ENCODE peak calls at places on chromosomes 13 and 19, in ten cellular contexts. One of them, this sample, is unnamed.

GRCh38 chr13:96053003-96053703 is at the start of gene UGGT2:
- DNase-seq in osteocyte: peak; percentile 98
- DNase-seq in Karpas-422: peak; percentile 96
- DNase-seq in naive thymus-derived CD4-positive, alpha-beta T cell: no peak
- DNase-seq in NCI-H2171: peak; percentile 72
- DNase-seq in GF-D8: no peak
- DNase-seq in HFFc6: peak; percentile 93
- DNase-seq in kidney: peak; percentile 98
- DNase-seq in T-helper 1 cell: no peak
- DNase-seq in stimulated activated CD4-positive, alpha-beta T cell treated with anti-CD3 and anti-CD28 coated beads, Interleukin-4, amount 100 ng/mL, for 4 hours: no peak
- DNase-seq in this sample: peak; percentile 96

GRCh38 chr19:3440082-3440481 is 40.2 kb downstream of the SMIM24 start:
- DNase-seq in osteocyte: no peak
- DNase-seq in Karpas-422: peak; percentile 89
- DNase-seq in naive thymus-derived CD4-positive, alpha-beta T cell: peak; percentile 29
- DNase-seq in NCI-H2171: no peak
- DNase-seq in GF-D8: no peak
- DNase-seq in HFFc6: no peak
- DNase-seq in kidney: no peak
- DNase-seq in T-helper 1 cell: peak; percentile 37
- DNase-seq in stimulated activated CD4-positive, alpha-beta T cell treated with anti-CD3 and anti-CD28 coated beads, Interleukin-4, amount 100 ng/mL, for 4 hours: peak; percentile 32
- DNase-seq in this sample: peak; percentile 30

GRCh38 chr13:48831248-48831647 is 144.5 kb upstream of the FNDC3A start:
- DNase-seq in osteocyte: no peak
- DNase-seq in Karpas-422: no peak
- DNase-seq in naive thymus-derived CD4-positive, alpha-beta T cell: no peak
- DNase-seq in NCI-H2171: no peak
- DNase-seq in GF-D8: no peak
- DNase-seq in HFFc6: no peak
- DNase-seq in kidney: no peak
- DNase-seq in T-helper 1 cell: no peak
- DNase-seq in stimulated activated CD4-positive, alpha-beta T cell treated with anti-CD3 and anti-CD28 coated beads, Interleukin-4, amount 100 ng/mL, for 4 hours: no peak
- DNase-seq in this sample: no peak

GRCh38 chr13:112684041-112684440 is 5.8 kb upstream of the ATP11A start:
- DNase-seq in osteocyte: no peak
- DNase-seq in Karpas-422: no peak
- DNase-seq in naive thymus-derived CD4-positive, alpha-beta T cell: no peak
- DNase-seq in NCI-H2171: no peak
- DNase-seq in GF-D8: no peak
- DNase-seq in HFFc6: no peak
- DNase-seq in kidney: no peak
- DNase-seq in T-helper 1 cell: no peak
- DNase-seq in stimulated activated CD4-positive, alpha-beta T cell treated with anti-CD3 and anti-CD28 coated beads, Interleukin-4, amount 100 ng/mL, for 4 hours: no peak
- DNase-seq in this sample: no peak

GRCh38 chr19:42512743-42513304 is 15.5 kb downstream of the CEACAM1 start:
- DNase-seq in osteocyte: peak; percentile 51
- DNase-seq in Karpas-422: no peak
- DNase-seq in naive thymus-derived CD4-positive, alpha-beta T cell: no peak
- DNase-seq in NCI-H2171: no peak
- DNase-seq in GF-D8: no peak
- DNase-seq in HFFc6: no peak
- DNase-seq in kidney: no peak
- DNase-seq in T-helper 1 cell: no peak
- DNase-seq in stimulated activated CD4-positive, alpha-beta T cell treated with anti-CD3 and anti-CD28 coated beads, Interleukin-4, amount 100 ng/mL, for 4 hours: no peak
- DNase-seq in this sample: no peak

GRCh38 chr19:38735257-38735686 is 9.0 kb downstream of the CAPN12 start:
- DNase-seq in osteocyte: no peak
- DNase-seq in Karpas-422: no peak
- DNase-seq in naive thymus-derived CD4-positive, alpha-beta T cell: peak; percentile 48
- DNase-seq in NCI-H2171: peak; percentile 60
- DNase-seq in GF-D8: no peak
- DNase-seq in HFFc6: no peak
- DNase-seq in kidney: peak; percentile 83
- DNase-seq in T-helper 1 cell: peak; percentile 52
- DNase-seq in stimulated activated CD4-positive, alpha-beta T cell treated with anti-CD3 and anti-CD28 coated beads, Interleukin-4, amount 100 ng/mL, for 4 hours: no peak
- DNase-seq in this sample: no peak

GRCh38 chr13:103884139-103884723 is 818.0 kb upstream of the SLC10A2 start:
- DNase-seq in osteocyte: no peak
- DNase-seq in Karpas-422: no peak
- DNase-seq in naive thymus-derived CD4-positive, alpha-beta T cell: no peak
- DNase-seq in NCI-H2171: no peak
- DNase-seq in GF-D8: no peak
- DNase-seq in HFFc6: no peak
- DNase-seq in kidney: no peak
- DNase-seq in T-helper 1 cell: no peak
- DNase-seq in stimulated activated CD4-positive, alpha-beta T cell treated with anti-CD3 and anti-CD28 coated beads, Interleukin-4, amount 100 ng/mL, for 4 hours: no peak
- DNase-seq in this sample: no peak

GRCh38 chr19:6687117-6687516 is 17.2 kb upstream of the TNFSF14 start:
- DNase-seq in osteocyte: no peak
- DNase-seq in Karpas-422: no peak
- DNase-seq in naive thymus-derived CD4-positive, alpha-beta T cell: no peak
- DNase-seq in NCI-H2171: no peak
- DNase-seq in GF-D8: no peak
- DNase-seq in HFFc6: no peak
- DNase-seq in kidney: no peak
- DNase-seq in T-helper 1 cell: no peak
- DNase-seq in stimulated activated CD4-positive, alpha-beta T cell treated with anti-CD3 and anti-CD28 coated beads, Interleukin-4, amount 100 ng/mL, for 4 hours: no peak
- DNase-seq in this sample: no peak

GRCh38 chr13:105510363-105510762 is 1025.1 kb downstream of the EFNB2 start:
- DNase-seq in osteocyte: no peak
- DNase-seq in Karpas-422: no peak
- DNase-seq in naive thymus-derived CD4-positive, alpha-beta T cell: no peak
- DNase-seq in NCI-H2171: no peak
- DNase-seq in GF-D8: no peak
- DNase-seq in HFFc6: no peak
- DNase-seq in kidney: no peak
- DNase-seq in T-helper 1 cell: no peak
- DNase-seq in stimulated activated CD4-positive, alpha-beta T cell treated with anti-CD3 and anti-CD28 coated beads, Interleukin-4, amount 100 ng/mL, for 4 hours: no peak
- DNase-seq in this sample: no peak

GRCh38 chr13:30143671-30144400 is 163.5 kb downstream of the KATNAL1 start:
- DNase-seq in osteocyte: no peak
- DNase-seq in Karpas-422: peak; percentile 66
- DNase-seq in naive thymus-derived CD4-positive, alpha-beta T cell: no peak
- DNase-seq in NCI-H2171: no peak
- DNase-seq in GF-D8: no peak
- DNase-seq in HFFc6: peak; percentile 64
- DNase-seq in kidney: no peak
- DNase-seq in T-helper 1 cell: no peak
- DNase-seq in stimulated activated CD4-positive, alpha-beta T cell treated with anti-CD3 and anti-CD28 coated beads, Interleukin-4, amount 100 ng/mL, for 4 hours: no peak
- DNase-seq in this sample: peak; percentile 59

GRCh38 chr13:113912596-113912995 is 48.7 kb upstream of the GAS6 start:
- DNase-seq in osteocyte: no peak
- DNase-seq in Karpas-422: no peak
- DNase-seq in naive thymus-derived CD4-positive, alpha-beta T cell: no peak
- DNase-seq in NCI-H2171: no peak
- DNase-seq in GF-D8: no peak
- DNase-seq in HFFc6: no peak
- DNase-seq in kidney: no peak
- DNase-seq in T-helper 1 cell: no peak
- DNase-seq in stimulated activated CD4-positive, alpha-beta T cell treated with anti-CD3 and anti-CD28 coated beads, Interleukin-4, amount 100 ng/mL, for 4 hours: no peak
- DNase-seq in this sample: no peak

GRCh38 chr13:109243311-109243951 is 543.0 kb downstream of the IRS2 start:
- DNase-seq in osteocyte: no peak
- DNase-seq in Karpas-422: no peak
- DNase-seq in naive thymus-derived CD4-positive, alpha-beta T cell: no peak
- DNase-seq in NCI-H2171: no peak
- DNase-seq in GF-D8: no peak
- DNase-seq in HFFc6: peak; percentile 92
- DNase-seq in kidney: no peak
- DNase-seq in T-helper 1 cell: no peak
- DNase-seq in stimulated activated CD4-positive, alpha-beta T cell treated with anti-CD3 and anti-CD28 coated beads, Interleukin-4, amount 100 ng/mL, for 4 hours: no peak
- DNase-seq in this sample: peak; percentile 94

GRCh38 chr13:112821340-112822055 is 131.7 kb downstream of the ATP11A start:
- DNase-seq in osteocyte: peak; percentile 44
- DNase-seq in Karpas-422: no peak
- DNase-seq in naive thymus-derived CD4-positive, alpha-beta T cell: no peak
- DNase-seq in NCI-H2171: no peak
- DNase-seq in GF-D8: no peak
- DNase-seq in HFFc6: peak; percentile 32
- DNase-seq in kidney: no peak
- DNase-seq in T-helper 1 cell: no peak
- DNase-seq in stimulated activated CD4-positive, alpha-beta T cell treated with anti-CD3 and anti-CD28 coated beads, Interleukin-4, amount 100 ng/mL, for 4 hours: no peak
- DNase-seq in this sample: no peak

GRCh38 chr13:61413572-61413971 is 2.1 kb downstream of the PCDH20 start:
- DNase-seq in osteocyte: no peak
- DNase-seq in Karpas-422: no peak
- DNase-seq in naive thymus-derived CD4-positive, alpha-beta T cell: no peak
- DNase-seq in NCI-H2171: no peak
- DNase-seq in GF-D8: no peak
- DNase-seq in HFFc6: no peak
- DNase-seq in kidney: peak; percentile 50
- DNase-seq in T-helper 1 cell: peak; percentile 1
- DNase-seq in stimulated activated CD4-positive, alpha-beta T cell treated with anti-CD3 and anti-CD28 coated beads, Interleukin-4, amount 100 ng/mL, for 4 hours: no peak
- DNase-seq in this sample: no peak

GRCh38 chr19:2478756-2479555 is 3.0 kb downstream of the GADD45B start:
- DNase-seq in osteocyte: peak; percentile 91
- DNase-seq in Karpas-422: peak; percentile 62
- DNase-seq in naive thymus-derived CD4-positive, alpha-beta T cell: peak; percentile 83
- DNase-seq in NCI-H2171: no peak
- DNase-seq in GF-D8: peak; percentile 55
- DNase-seq in HFFc6: peak; percentile 68
- DNase-seq in kidney: peak; percentile 95
- DNase-seq in T-helper 1 cell: peak; percentile 65
- DNase-seq in stimulated activated CD4-positive, alpha-beta T cell treated with anti-CD3 and anti-CD28 coated beads, Interleukin-4, amount 100 ng/mL, for 4 hours: peak; percentile 79
- DNase-seq in this sample: peak; percentile 82

GRCh38 chr19:31314849-31315620 is 34.2 kb downstream of the TSHZ3 start:
- DNase-seq in osteocyte: no peak
- DNase-seq in Karpas-422: no peak
- DNase-seq in naive thymus-derived CD4-positive, alpha-beta T cell: no peak
- DNase-seq in NCI-H2171: no peak
- DNase-seq in GF-D8: no peak
- DNase-seq in HFFc6: no peak
- DNase-seq in kidney: no peak
- DNase-seq in T-helper 1 cell: no peak
- DNase-seq in stimulated activated CD4-positive, alpha-beta T cell treated with anti-CD3 and anti-CD28 coated beads, Interleukin-4, amount 100 ng/mL, for 4 hours: no peak
- DNase-seq in this sample: no peak

GRCh38 chr19:39951686-39952085 is 17.3 kb upstream of the FCGBP start:
- DNase-seq in osteocyte: peak; percentile 11
- DNase-seq in Karpas-422: no peak
- DNase-seq in naive thymus-derived CD4-positive, alpha-beta T cell: no peak
- DNase-seq in NCI-H2171: no peak
- DNase-seq in GF-D8: no peak
- DNase-seq in HFFc6: peak; percentile 28
- DNase-seq in kidney: no peak
- DNase-seq in T-helper 1 cell: no peak
- DNase-seq in stimulated activated CD4-positive, alpha-beta T cell treated with anti-CD3 and anti-CD28 coated beads, Interleukin-4, amount 100 ng/mL, for 4 hours: no peak
- DNase-seq in this sample: peak; percentile 74

GRCh38 chr13:99501952-99502310 is 659 bp downstream of the TM9SF2 start:
- DNase-seq in osteocyte: no peak
- DNase-seq in Karpas-422: peak; percentile 70
- DNase-seq in naive thymus-derived CD4-positive, alpha-beta T cell: peak; percentile 37
- DNase-seq in NCI-H2171: no peak
- DNase-seq in GF-D8: peak; percentile 62
- DNase-seq in HFFc6: no peak
- DNase-seq in kidney: no peak
- DNase-seq in T-helper 1 cell: no peak
- DNase-seq in stimulated activated CD4-positive, alpha-beta T cell treated with anti-CD3 and anti-CD28 coated beads, Interleukin-4, amount 100 ng/mL, for 4 hours: peak; percentile 30
- DNase-seq in this sample: peak; percentile 23

GRCh38 chr13:70856706-70857105 is 748.5 kb upstream of the KLHL1 start:
- DNase-seq in osteocyte: no peak
- DNase-seq in Karpas-422: no peak
- DNase-seq in naive thymus-derived CD4-positive, alpha-beta T cell: no peak
- DNase-seq in NCI-H2171: no peak
- DNase-seq in GF-D8: no peak
- DNase-seq in HFFc6: no peak
- DNase-seq in kidney: no peak
- DNase-seq in T-helper 1 cell: no peak
- DNase-seq in stimulated activated CD4-positive, alpha-beta T cell treated with anti-CD3 and anti-CD28 coated beads, Interleukin-4, amount 100 ng/mL, for 4 hours: no peak
- DNase-seq in this sample: no peak

GRCh38 chr13:111474136-111475002 is 153.9 kb downstream of the TEX29 start:
- DNase-seq in osteocyte: peak; percentile 83
- DNase-seq in Karpas-422: peak; percentile 77
- DNase-seq in naive thymus-derived CD4-positive, alpha-beta T cell: no peak
- DNase-seq in NCI-H2171: peak; percentile 16
- DNase-seq in GF-D8: no peak
- DNase-seq in HFFc6: peak; percentile 53
- DNase-seq in kidney: no peak
- DNase-seq in T-helper 1 cell: no peak
- DNase-seq in stimulated activated CD4-positive, alpha-beta T cell treated with anti-CD3 and anti-CD28 coated beads, Interleukin-4, amount 100 ng/mL, for 4 hours: no peak
- DNase-seq in this sample: peak; percentile 55

GRCh38 chr19:36115453-36116343 is at the start of gene TBCB:
- DNase-seq in osteocyte: no peak
- DNase-seq in Karpas-422: peak; percentile 81
- DNase-seq in naive thymus-derived CD4-positive, alpha-beta T cell: peak; percentile 88
- DNase-seq in NCI-H2171: peak; percentile 76
- DNase-seq in GF-D8: peak; percentile 22
- DNase-seq in HFFc6: no peak
- DNase-seq in kidney: peak; percentile 95
- DNase-seq in T-helper 1 cell: peak; percentile 84
- DNase-seq in stimulated activated CD4-positive, alpha-beta T cell treated with anti-CD3 and anti-CD28 coated beads, Interleukin-4, amount 100 ng/mL, for 4 hours: peak; percentile 84
- DNase-seq in this sample: peak; percentile 25

GRCh38 chr13:43132228-43132627 is 108.8 kb downstream of the DNAJC15 start:
- DNase-seq in osteocyte: no peak
- DNase-seq in Karpas-422: peak; percentile 86
- DNase-seq in naive thymus-derived CD4-positive, alpha-beta T cell: no peak
- DNase-seq in NCI-H2171: no peak
- DNase-seq in GF-D8: no peak
- DNase-seq in HFFc6: no peak
- DNase-seq in kidney: no peak
- DNase-seq in T-helper 1 cell: no peak
- DNase-seq in stimulated activated CD4-positive, alpha-beta T cell treated with anti-CD3 and anti-CD28 coated beads, Interleukin-4, amount 100 ng/mL, for 4 hours: no peak
- DNase-seq in this sample: peak; percentile 50

GRCh38 chr19:15159251-15159650 is 41.5 kb downstream of the NOTCH3 start:
- DNase-seq in osteocyte: no peak
- DNase-seq in Karpas-422: peak; percentile 82
- DNase-seq in naive thymus-derived CD4-positive, alpha-beta T cell: no peak
- DNase-seq in NCI-H2171: no peak
- DNase-seq in GF-D8: no peak
- DNase-seq in HFFc6: no peak
- DNase-seq in kidney: no peak
- DNase-seq in T-helper 1 cell: no peak
- DNase-seq in stimulated activated CD4-positive, alpha-beta T cell treated with anti-CD3 and anti-CD28 coated beads, Interleukin-4, amount 100 ng/mL, for 4 hours: no peak
- DNase-seq in this sample: peak; percentile 39

GRCh38 chr19:8340341-8341096 is 2.5 kb downstream of the KANK3 start:
- DNase-seq in osteocyte: no peak
- DNase-seq in Karpas-422: no peak
- DNase-seq in naive thymus-derived CD4-positive, alpha-beta T cell: no peak
- DNase-seq in NCI-H2171: no peak
- DNase-seq in GF-D8: no peak
- DNase-seq in HFFc6: no peak
- DNase-seq in kidney: peak; percentile 88
- DNase-seq in T-helper 1 cell: no peak
- DNase-seq in stimulated activated CD4-positive, alpha-beta T cell treated with anti-CD3 and anti-CD28 coated beads, Interleukin-4, amount 100 ng/mL, for 4 hours: no peak
- DNase-seq in this sample: peak; percentile 55

GRCh38 chr19:29795882-29796523 is 15.8 kb upstream of the CCNE1 start:
- DNase-seq in osteocyte: no peak
- DNase-seq in Karpas-422: no peak
- DNase-seq in naive thymus-derived CD4-positive, alpha-beta T cell: no peak
- DNase-seq in NCI-H2171: no peak
- DNase-seq in GF-D8: no peak
- DNase-seq in HFFc6: no peak
- DNase-seq in kidney: peak; percentile 44
- DNase-seq in T-helper 1 cell: no peak
- DNase-seq in stimulated activated CD4-positive, alpha-beta T cell treated with anti-CD3 and anti-CD28 coated beads, Interleukin-4, amount 100 ng/mL, for 4 hours: no peak
- DNase-seq in this sample: no peak

GRCh38 chr13:26934096-26934495 is 173.5 kb upstream of the GPR12 start:
- DNase-seq in osteocyte: no peak
- DNase-seq in Karpas-422: no peak
- DNase-seq in naive thymus-derived CD4-positive, alpha-beta T cell: no peak
- DNase-seq in NCI-H2171: no peak
- DNase-seq in GF-D8: no peak
- DNase-seq in HFFc6: no peak
- DNase-seq in kidney: no peak
- DNase-seq in T-helper 1 cell: no peak
- DNase-seq in stimulated activated CD4-positive, alpha-beta T cell treated with anti-CD3 and anti-CD28 coated beads, Interleukin-4, amount 100 ng/mL, for 4 hours: no peak
- DNase-seq in this sample: no peak

GRCh38 chr13:20400774-20401173 is 124.9 kb downstream of the CRYL1 start:
- DNase-seq in osteocyte: peak; percentile 23
- DNase-seq in Karpas-422: no peak
- DNase-seq in naive thymus-derived CD4-positive, alpha-beta T cell: no peak
- DNase-seq in NCI-H2171: no peak
- DNase-seq in GF-D8: peak; percentile 64
- DNase-seq in HFFc6: peak; percentile 56
- DNase-seq in kidney: no peak
- DNase-seq in T-helper 1 cell: no peak
- DNase-seq in stimulated activated CD4-positive, alpha-beta T cell treated with anti-CD3 and anti-CD28 coated beads, Interleukin-4, amount 100 ng/mL, for 4 hours: no peak
- DNase-seq in this sample: peak; percentile 22

GRCh38 chr13:45242070-45242469 is 41.2 kb upstream of the KCTD4 start:
- DNase-seq in osteocyte: no peak
- DNase-seq in Karpas-422: no peak
- DNase-seq in naive thymus-derived CD4-positive, alpha-beta T cell: no peak
- DNase-seq in NCI-H2171: no peak
- DNase-seq in GF-D8: peak; percentile 74
- DNase-seq in HFFc6: no peak
- DNase-seq in kidney: no peak
- DNase-seq in T-helper 1 cell: no peak
- DNase-seq in stimulated activated CD4-positive, alpha-beta T cell treated with anti-CD3 and anti-CD28 coated beads, Interleukin-4, amount 100 ng/mL, for 4 hours: no peak
- DNase-seq in this sample: peak; percentile 65

This sample was measured in fibroblast of pulmonary artery.